ENCODE peak calls at places on chromosomes 16 and 17, in six cellular contexts. One of them, this sample, is unnamed.

GRCh38 chr17:20121359-20122235 is 112.4 kb downstream of the SPECC1 start:
- DNase-seq in thoracic aorta: peak
- DNase-seq in AG10803: peak
- DNase-seq in activated T-helper 9 cell treated with anti-CD3 and anti-CD28 coated beads, Interleukin-2, amount 50 U/mL, for 16 hours: peak
- DNase-seq in BJ: no peak
- DNase-seq in stimulated activated CD8-positive, alpha-beta memory T cell treated with anti-CD3 and anti-CD28 coated beads, Interleukin-2, amount 100 ng/mL, for 48 hours: peak
- DNase-seq in this sample: no peak

GRCh38 chr16:83015871-83016270 is 389.1 kb downstream of the CDH13 start:
- DNase-seq in BJ: peak
- DNase-seq in thoracic aorta: no peak
- DNase-seq in activated T-helper 9 cell treated with anti-CD3 and anti-CD28 coated beads, Interleukin-2, amount 50 U/mL, for 16 hours: no peak
- DNase-seq in stimulated activated CD8-positive, alpha-beta memory T cell treated with anti-CD3 and anti-CD28 coated beads, Interleukin-2, amount 100 ng/mL, for 48 hours: no peak
- DNase-seq in AG10803: peak
- DNase-seq in this sample: peak

GRCh38 chr17:5557485-5557884 is 26.8 kb downstream of the NLRP1 start:
- DNase-seq in AG10803: peak
- DNase-seq in stimulated activated CD8-positive, alpha-beta memory T cell treated with anti-CD3 and anti-CD28 coated beads, Interleukin-2, amount 100 ng/mL, for 48 hours: no peak
- DNase-seq in thoracic aorta: no peak
- DNase-seq in BJ: peak
- DNase-seq in activated T-helper 9 cell treated with anti-CD3 and anti-CD28 coated beads, Interleukin-2, amount 50 U/mL, for 16 hours: no peak
- DNase-seq in this sample: no peak

GRCh38 chr17:180380-181212 is 854 bp downstream of the DOC2B start:
- DNase-seq in BJ: no peak
- DNase-seq in stimulated activated CD8-positive, alpha-beta memory T cell treated with anti-CD3 and anti-CD28 coated beads, Interleukin-2, amount 100 ng/mL, for 48 hours: no peak
- DNase-seq in AG10803: no peak
- DNase-seq in thoracic aorta: no peak
- DNase-seq in activated T-helper 9 cell treated with anti-CD3 and anti-CD28 coated beads, Interleukin-2, amount 50 U/mL, for 16 hours: no peak
- DNase-seq in this sample: no peak

GRCh38 chr16:85134076-85134793 is 22.0 kb upstream of the CIBAR2 start:
- DNase-seq in BJ: no peak
- DNase-seq in activated T-helper 9 cell treated with anti-CD3 and anti-CD28 coated beads, Interleukin-2, amount 50 U/mL, for 16 hours: no peak
- DNase-seq in AG10803: no peak
- DNase-seq in thoracic aorta: no peak
- DNase-seq in stimulated activated CD8-positive, alpha-beta memory T cell treated with anti-CD3 and anti-CD28 coated beads, Interleukin-2, amount 100 ng/mL, for 48 hours: no peak
- DNase-seq in this sample: no peak

GRCh38 chr16:1088295-1089170 is 7.5 kb downstream of the C1QTNF8 start:
- DNase-seq in thoracic aorta: no peak
- DNase-seq in AG10803: no peak
- DNase-seq in activated T-helper 9 cell treated with anti-CD3 and anti-CD28 coated beads, Interleukin-2, amount 50 U/mL, for 16 hours: no peak
- DNase-seq in BJ: no peak
- DNase-seq in stimulated activated CD8-positive, alpha-beta memory T cell treated with anti-CD3 and anti-CD28 coated beads, Interleukin-2, amount 100 ng/mL, for 48 hours: no peak
- DNase-seq in this sample: no peak

GRCh38 chr16:63904182-63904581 is 1217.7 kb downstream of the CDH11 start:
- DNase-seq in AG10803: no peak
- DNase-seq in BJ: no peak
- DNase-seq in stimulated activated CD8-positive, alpha-beta memory T cell treated with anti-CD3 and anti-CD28 coated beads, Interleukin-2, amount 100 ng/mL, for 48 hours: no peak
- DNase-seq in thoracic aorta: no peak
- DNase-seq in activated T-helper 9 cell treated with anti-CD3 and anti-CD28 coated beads, Interleukin-2, amount 50 U/mL, for 16 hours: no peak
- DNase-seq in this sample: no peak

GRCh38 chr16:15435216-15435864 is 952 bp downstream of the BMERB1 start:
- DNase-seq in activated T-helper 9 cell treated with anti-CD3 and anti-CD28 coated beads, Interleukin-2, amount 50 U/mL, for 16 hours: no peak
- DNase-seq in thoracic aorta: no peak
- DNase-seq in BJ: no peak
- DNase-seq in AG10803: no peak
- DNase-seq in stimulated activated CD8-positive, alpha-beta memory T cell treated with anti-CD3 and anti-CD28 coated beads, Interleukin-2, amount 100 ng/mL, for 48 hours: peak
- DNase-seq in this sample: no peak

GRCh38 chr17:36498155-36498554 is 11.7 kb downstream of the ZNHIT3 start:
- DNase-seq in stimulated activated CD8-positive, alpha-beta memory T cell treated with anti-CD3 and anti-CD28 coated beads, Interleukin-2, amount 100 ng/mL, for 48 hours: no peak
- DNase-seq in thoracic aorta: no peak
- DNase-seq in activated T-helper 9 cell treated with anti-CD3 and anti-CD28 coated beads, Interleukin-2, amount 50 U/mL, for 16 hours: no peak
- DNase-seq in BJ: no peak
- DNase-seq in AG10803: no peak
- DNase-seq in this sample: peak

GRCh38 chr17:38556234-38556633 is 49.5 kb downstream of the SRCIN1 start:
- DNase-seq in activated T-helper 9 cell treated with anti-CD3 and anti-CD28 coated beads, Interleukin-2, amount 50 U/mL, for 16 hours: no peak
- DNase-seq in stimulated activated CD8-positive, alpha-beta memory T cell treated with anti-CD3 and anti-CD28 coated beads, Interleukin-2, amount 100 ng/mL, for 48 hours: no peak
- DNase-seq in BJ: no peak
- DNase-seq in thoracic aorta: no peak
- DNase-seq in AG10803: no peak
- DNase-seq in this sample: no peak

GRCh38 chr17:3961564-3962047 is 2.6 kb downstream of the ATP2A3 start:
- DNase-seq in thoracic aorta: no peak
- DNase-seq in BJ: no peak
- DNase-seq in AG10803: no peak
- DNase-seq in activated T-helper 9 cell treated with anti-CD3 and anti-CD28 coated beads, Interleukin-2, amount 50 U/mL, for 16 hours: no peak
- DNase-seq in stimulated activated CD8-positive, alpha-beta memory T cell treated with anti-CD3 and anti-CD28 coated beads, Interleukin-2, amount 100 ng/mL, for 48 hours: no peak
- DNase-seq in this sample: no peak

GRCh38 chr17:49257296-49257695 is 26.7 kb upstream of the PHOSPHO1 start:
- DNase-seq in stimulated activated CD8-positive, alpha-beta memory T cell treated with anti-CD3 and anti-CD28 coated beads, Interleukin-2, amount 100 ng/mL, for 48 hours: no peak
- DNase-seq in BJ: no peak
- DNase-seq in activated T-helper 9 cell treated with anti-CD3 and anti-CD28 coated beads, Interleukin-2, amount 50 U/mL, for 16 hours: no peak
- DNase-seq in AG10803: no peak
- DNase-seq in thoracic aorta: no peak
- DNase-seq in this sample: no peak

GRCh38 chr16:54152362-54153239 is 134.0 kb downstream of the IRX3 start:
- DNase-seq in activated T-helper 9 cell treated with anti-CD3 and anti-CD28 coated beads, Interleukin-2, amount 50 U/mL, for 16 hours: no peak
- DNase-seq in stimulated activated CD8-positive, alpha-beta memory T cell treated with anti-CD3 and anti-CD28 coated beads, Interleukin-2, amount 100 ng/mL, for 48 hours: no peak
- DNase-seq in BJ: no peak
- DNase-seq in thoracic aorta: no peak
- DNase-seq in AG10803: no peak
- DNase-seq in this sample: no peak